ENCODE peak calls at places on chromosome 20, in six cellular contexts. Q is activated T-cell treated with anti-CD3 and anti-CD28 coated beads, Interleukin-2, amount 50 U/mL, for 4 hours; H is central memory CD4-positive, alpha-beta T cell; U is fibroblast of mammary gland; Y is stimulated activated CD4-positive, alpha-beta T cell treated with anti-CD3 and anti-CD28 coated beads, Interleukin-2, amount 100 ng/mL, for 48 hours; X is dermis microvascular lymphatic vessel endothelial cell. C is an unnamed sample.

GRCh38 chr20:17633850-17634500 is 48.1 kb downstream of the RRBP1 start:
- DNase-seq in Q (no peak), H (no peak), U (no peak), Y (no peak), X (no peak), C (no peak)

GRCh38 chr20:12217382-12217781 is 299.7 kb downstream of the BTBD3 start:
- DNase-seq in Q (no peak), H (no peak), U (peak; percentile 38), Y (no peak), X (no peak), C (no peak)

GRCh38 chr20:38143646-38144554 is 21.2 kb downstream of the TGM2 start:
- DNase-seq in Q (no peak), H (no peak), U (peak; percentile 91), Y (no peak), X (peak; percentile 95), C (no peak)

GRCh38 chr20:37729909-37730308 is 36.1 kb downstream of the CTNNBL1 start:
- DNase-seq in Q (no peak), H (no peak), U (peak; percentile 31), Y (no peak), X (peak; percentile 43), C (no peak)

GRCh38 chr20:49775229-49775693 is 37.4 kb upstream of the SLC9A8 start:
- DNase-seq in Q (no peak), H (no peak), U (peak; percentile 89), Y (no peak), X (peak; percentile 98), C (no peak)

GRCh38 chr20:24705486-24705885 is 236.1 kb downstream of the SYNDIG1 start:
- DNase-seq in Q (no peak), H (no peak), U (no peak), Y (no peak), X (no peak), C (no peak)

GRCh38 chr20:37282558-37282957 is 6.9 kb upstream of the MANBAL start:
- DNase-seq in Q (no peak), H (no peak), U (peak; percentile 84), Y (no peak), X (no peak), C (no peak)

GRCh38 chr20:57445298-57445697 is 54.1 kb downstream of the RBM38 start:
- DNase-seq in Q (no peak), H (no peak), U (peak; percentile 71), Y (no peak), X (no peak), C (no peak)

GRCh38 chr20:47792021-47792618 is 6.8 kb upstream of the SULF2 start:
- DNase-seq in Q (no peak), H (no peak), U (peak; percentile 98), Y (no peak), X (peak; percentile 81), C (no peak)

GRCh38 chr20:43681991-43682410 is 15.1 kb downstream of the MYBL2 start:
- DNase-seq in Q (no peak), H (no peak), U (no peak), Y (no peak), X (no peak), C (no peak)

GRCh38 chr20:63186528-63187316 is 29.2 kb downstream of the YTHDF1 start:
- DNase-seq in Q (no peak), H (no peak), U (no peak), Y (no peak), X (no peak), C (no peak)

GRCh38 chr20:2873747-2874041 is 413 bp downstream of the PTPRA start:
- DNase-seq in Q (peak; percentile 49), H (peak; percentile 57), U (peak; percentile 32), Y (peak; percentile 50), X (peak; percentile 66), C (peak; percentile 68)

GRCh38 chr20:48709292-48709691 is 118.5 kb downstream of the PREX1 start:
- DNase-seq in Q (no peak), H (no peak), U (no peak), Y (no peak), X (no peak), C (no peak)

GRCh38 chr20:10648651-10649050 is 25.1 kb downstream of the JAG1 start:
- DNase-seq in Q (no peak), H (no peak), U (peak; percentile 37), Y (no peak), X (no peak), C (no peak)

GRCh38 chr20:63741676-63742380 is 2.3 kb downstream of the SLC2A4RG start:
- DNase-seq in Q (no peak), H (no peak), U (no peak), Y (no peak), X (no peak), C (no peak)

GRCh38 chr20:49676581-49677291 is 36.9 kb downstream of the B4GALT5 start:
- DNase-seq in Q (peak; percentile 26), H (peak; percentile 59), U (peak; percentile 75), Y (no peak), X (peak; percentile 53), C (peak; percentile 29)

GRCh38 chr20:48483667-48484066 is 344.1 kb downstream of the PREX1 start:
- DNase-seq in Q (no peak), H (no peak), U (no peak), Y (no peak), X (no peak), C (no peak)

GRCh38 chr20:10857362-10858070 is 183.7 kb upstream of the JAG1 start:
- DNase-seq in Q (no peak), H (no peak), U (peak; percentile 88), Y (no peak), X (peak; percentile 92), C (no peak)

GRCh38 chr20:17343631-17344447 is 117.0 kb downstream of the PCSK2 start:
- DNase-seq in Q (no peak), H (no peak), U (peak; percentile 48), Y (no peak), X (no peak), C (no peak)

GRCh38 chr20:33839591-33839990 is 28.4 kb downstream of the CHMP4B start:
- DNase-seq in Q (no peak), H (no peak), U (no peak), Y (no peak), X (no peak), C (no peak)

GRCh38 chr20:36153204-36153603 is 1.3 kb upstream of the EPB41L1 start:
- DNase-seq in Q (no peak), H (no peak), U (no peak), Y (no peak), X (no peak), C (no peak)

GRCh38 chr20:62336329-62336728 is 30.8 kb downstream of the LAMA5 start:
- DNase-seq in Q (no peak), H (no peak), U (no peak), Y (no peak), X (no peak), C (no peak)

GRCh38 chr20:24100370-24101011 is 111.9 kb upstream of the GGTLC1 start:
- DNase-seq in Q (peak; percentile 45), H (peak; percentile 51), U (peak; percentile 52), Y (peak; percentile 36), X (peak; percentile 86), C (peak; percentile 46)

GRCh38 chr20:60365063-60365640 is 406.9 kb downstream of the CDH26 start:
- DNase-seq in Q (no peak), H (no peak), U (no peak), Y (no peak), X (no peak), C (no peak)

GRCh38 chr20:49210101-49210749 is 9.0 kb upstream of the DDX27 start:
- DNase-seq in Q (no peak), H (no peak), U (peak; percentile 38), Y (no peak), X (no peak), C (no peak)

GRCh38 chr20:32470025-32470861 is 112.1 kb downstream of the ASXL1 start:
- DNase-seq in Q (no peak), H (peak; percentile 14), U (peak; percentile 75), Y (no peak), X (peak; percentile 99), C (no peak)

GRCh38 chr20:30815577-30816181 is 441.8 kb upstream of the DEFB115 start:
- DNase-seq in Q (no peak), H (no peak), U (no peak), Y (no peak), X (no peak), C (no peak)

GRCh38 chr20:46559001-46559400 is 8.5 kb upstream of the OCSTAMP start:
- DNase-seq in Q (no peak), H (no peak), U (no peak), Y (no peak), X (no peak), C (no peak)

GRCh38 chr20:63926298-63926697 is 29.9 kb downstream of the UCKL1 start:
- DNase-seq in Q (no peak), H (no peak), U (no peak), Y (no peak), X (no peak), C (no peak)

GRCh38 chr20:63934271-63935068 is 21.7 kb downstream of the UCKL1 start:
- DNase-seq in Q (no peak), H (no peak), U (no peak), Y (no peak), X (no peak), C (no peak)